ENCODE peak calls at places on chromosomes 5 and 9, in ten cellular contexts. J is HFF-Myc; M is NCI-H774; Y is T follicular helper cell; O is NCI-H1417; F is stimulated activated CD8-positive, alpha-beta memory T cell treated with anti-CD3 and anti-CD28 coated beads, Interleukin-15, amount 100 ng/mL, for 1 hour; S is mucosa of descending colon; Q is HS-5; B is NCI-H1930; K is HT-29. Z is an unnamed sample.

GRCh38 chr5:1726469-1726865 is 73.2 kb downstream of the MRPL36 start:
- DNase-seq in J (no peak), M (no peak), Y (no peak), O (no peak), F (no peak), S (no peak), Q (no peak), B (no peak), K (no peak), Z (no peak)

GRCh38 chr9:128145951-128146351 is 3.3 kb upstream of the LCN2 start:
- DNase-seq in J (no peak), M (no peak), Y (no peak), O (no peak), F (no peak), S (no peak), Q (no peak), B (no peak), K (no peak), Z (no peak)

GRCh38 chr5:143023447-143024096 is 253.4 kb downstream of the ARHGAP26 start:
- DNase-seq in J (no peak), M (no peak), Y (no peak), O (no peak), F (no peak), S (no peak), Q (no peak), B (no peak), K (no peak), Z (no peak)

GRCh38 chr5:180866296-180866695 is 5.2 kb upstream of the ZFP62 start:
- DNase-seq in J (no peak), M (peak), Y (no peak), O (no peak), F (no peak), S (peak), Q (no peak), B (no peak), K (peak), Z (no peak)

GRCh38 chr9:69443178-69443577 is 118.2 kb downstream of the ENTREP1 start:
- DNase-seq in J (no peak), M (peak), Y (no peak), O (peak), F (no peak), S (no peak), Q (no peak), B (no peak), K (no peak), Z (no peak)

GRCh38 chr5:137605377-137605776 is 106.3 kb upstream of the SPOCK1 start:
- DNase-seq in J (no peak), M (peak), Y (no peak), O (peak), F (no peak), S (no peak), Q (no peak), B (no peak), K (peak), Z (no peak)

GRCh38 chr5:10635257-10635860 is 71.5 kb downstream of the ANKRD33B start:
- DNase-seq in J (no peak), M (no peak), Y (no peak), O (no peak), F (peak), S (no peak), Q (peak), B (no peak), K (no peak), Z (no peak)

GRCh38 chr5:17216974-17217325 is 481 bp upstream of the BASP1 start:
- DNase-seq in J (no peak), M (peak), Y (no peak), O (peak), F (no peak), S (peak), Q (no peak), B (no peak), K (no peak), Z (no peak)

GRCh38 chr9:20662156-20662555 is 21.9 kb upstream of the FOCAD start:
- DNase-seq in J (no peak), M (no peak), Y (no peak), O (peak), F (no peak), S (no peak), Q (no peak), B (no peak), K (no peak), Z (no peak)

GRCh38 chr5:55223988-55224240 is 3.2 kb downstream of the MCIDAS start:
- DNase-seq in J (no peak), M (no peak), Y (no peak), O (no peak), F (no peak), S (no peak), Q (no peak), B (no peak), K (no peak), Z (no peak)

GRCh38 chr9:91659529-91660294 is 236.1 kb upstream of the NFIL3 start:
- DNase-seq in J (no peak), M (peak), Y (no peak), O (peak), F (no peak), S (no peak), Q (no peak), B (no peak), K (peak), Z (peak)

GRCh38 chr5:33649801-33650482 is 209.2 kb downstream of the TARS1 start:
- DNase-seq in J (no peak), M (no peak), Y (no peak), O (no peak), F (no peak), S (no peak), Q (peak), B (no peak), K (no peak), Z (peak)

GRCh38 chr5:76785493-76785892 is 33.3 kb upstream of the F2RL1 start:
- DNase-seq in J (no peak), M (no peak), Y (no peak), O (no peak), F (no peak), S (peak), Q (no peak), B (no peak), K (peak), Z (no peak)

GRCh38 chr5:179438041-179438441 is 92.8 kb upstream of the ADAMTS2 start:
- DNase-seq in J (no peak), M (no peak), Y (no peak), O (no peak), F (no peak), S (no peak), Q (no peak), B (no peak), K (no peak), Z (no peak)

GRCh38 chr5:98470747-98471146 is 302.7 kb upstream of the RGMB start:
- DNase-seq in J (no peak), M (no peak), Y (no peak), O (no peak), F (no peak), S (no peak), Q (no peak), B (no peak), K (no peak), Z (no peak)

GRCh38 chr5:174187001-174187400 is 141.5 kb downstream of the NSG2 start:
- DNase-seq in J (no peak), M (no peak), Y (no peak), O (no peak), F (no peak), S (no peak), Q (no peak), B (no peak), K (no peak), Z (no peak)

GRCh38 chr5:52853573-52854163 is 66.0 kb downstream of the ITGA1 start:
- DNase-seq in J (peak), M (no peak), Y (no peak), O (no peak), F (no peak), S (no peak), Q (no peak), B (no peak), K (no peak), Z (no peak)

GRCh38 chr5:145130996-145131395 is 704.1 kb downstream of the PRELID2 start:
- DNase-seq in J (no peak), M (no peak), Y (no peak), O (no peak), F (no peak), S (no peak), Q (no peak), B (no peak), K (no peak), Z (no peak)

GRCh38 chr5:91219141-91219802 is 163.8 kb downstream of the ARRDC3 start:
- DNase-seq in J (no peak), M (no peak), Y (no peak), O (no peak), F (no peak), S (peak), Q (peak), B (peak), K (peak), Z (peak)

GRCh38 chr5:75286211-75286773 is 49.6 kb upstream of the ANKRD31 start:
- DNase-seq in J (no peak), M (no peak), Y (no peak), O (no peak), F (no peak), S (no peak), Q (no peak), B (no peak), K (no peak), Z (no peak)

GRCh38 chr9:14389622-14390021 is 75.7 kb upstream of the NFIB start:
- DNase-seq in J (no peak), M (no peak), Y (no peak), O (no peak), F (no peak), S (no peak), Q (no peak), B (no peak), K (no peak), Z (no peak)

GRCh38 chr9:109574061-109574882 is 76.2 kb upstream of the PTPN3 start:
- DNase-seq in J (peak), M (peak), Y (no peak), O (peak), F (no peak), S (peak), Q (peak), B (peak), K (peak), Z (peak)

GRCh38 chr5:2038337-2039179 is 155.8 kb upstream of the IRX4 start:
- DNase-seq in J (no peak), M (peak), Y (peak), O (peak), F (peak), S (peak), Q (no peak), B (peak), K (no peak), Z (no peak)

GRCh38 chr5:10652151-10652550 is 88.3 kb downstream of the ANKRD33B start:
- DNase-seq in J (no peak), M (no peak), Y (no peak), O (no peak), F (no peak), S (no peak), Q (no peak), B (no peak), K (no peak), Z (no peak)

GRCh38 chr5:1411099-1411498 is 34.1 kb downstream of the SLC6A3 start:
- DNase-seq in J (no peak), M (no peak), Y (no peak), O (no peak), F (no peak), S (no peak), Q (no peak), B (no peak), K (no peak), Z (no peak)

GRCh38 chr5:141743652-141744333 is 61.8 kb upstream of the ARAP3 start:
- DNase-seq in J (no peak), M (peak), Y (no peak), O (peak), F (no peak), S (no peak), Q (no peak), B (peak), K (no peak), Z (no peak)

Z was measured in AG04450.